ENCODE peak calls at places on chromosomes 5 and 9, in four cellular contexts. Y, E, C and P are unnamed samples. For H3K4me1, the result is how much of the 10 kb centered on the place peaks cover.

GRCh38 chr5:36928947-36929346 is 52.4 kb downstream of the NIPBL start:
- DNase-seq in Y (no peak), E (no peak), C (no peak), P (no peak)

GRCh38 chr5:179926657-179927056 is 19.0 kb upstream of the TBC1D9B start:
- DNase-seq in Y (no peak), E (no peak), C (no peak), P (no peak)

GRCh38 chr9:27440888-27441740 is 83.0 kb upstream of the IFNK start:
- DNase-seq in Y (no peak), E (no peak), C (no peak), P (no peak)

GRCh38 chr9:35549466-35549865 is 55.6 kb upstream of the TESK1 start:
- DNase-seq in Y (no peak), E (no peak), C (no peak), P (no peak)

GRCh38 chr9:37953775-37954437 is 50.0 kb upstream of the SLC25A51 start:
- DNase-seq in Y (no peak), E (no peak), C (peak), P (no peak)

GRCh38 chr9:130437011-130437784 is 7.6 kb upstream of the ASS1 start:
- DNase-seq in Y (no peak), E (no peak), C (no peak), P (no peak)

GRCh38 chr5:72525816-72526215 is 18.6 kb upstream of the ZNF366 start:
- DNase-seq in Y (no peak), E (no peak), C (no peak), P (no peak)

GRCh38 chr5:177086918-177087706 is 397 bp downstream of the FGFR4 start:
- DNase-seq in Y (no peak), E (no peak), C (peak), P (no peak)

DNA sequence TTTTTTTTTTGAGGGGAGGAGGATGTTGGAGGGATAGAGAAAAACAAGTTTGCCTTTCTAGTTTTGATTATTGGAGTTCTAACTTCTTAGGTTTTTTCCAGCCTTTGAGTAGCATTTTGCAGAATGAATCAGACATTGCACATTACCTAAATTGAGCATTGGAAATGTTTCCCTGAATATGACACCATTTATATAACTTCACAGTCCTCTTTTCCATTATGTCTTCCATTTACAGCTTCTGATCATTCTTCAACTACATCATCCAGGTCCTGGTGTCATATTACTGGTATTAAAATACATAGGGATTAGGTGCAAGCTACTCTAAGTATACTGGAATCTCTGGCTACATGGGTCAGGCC is 286.1 kb downstream of the ARHGAP26 start:
- DNase-seq in Y (no peak), E (no peak), C (no peak), P (no peak)
- H3K4me1 ChIP-seq in Y (under half), E (under half), C (under half), P (under half)

GRCh38 chr5:157486861-157487260 is 26.8 kb downstream of the NIPAL4 start:
- DNase-seq in Y (no peak), E (no peak), C (no peak), P (no peak)
- H3K4me1 ChIP-seq in Y (under half), E (under half), C (under half), P (under half)

DNA sequence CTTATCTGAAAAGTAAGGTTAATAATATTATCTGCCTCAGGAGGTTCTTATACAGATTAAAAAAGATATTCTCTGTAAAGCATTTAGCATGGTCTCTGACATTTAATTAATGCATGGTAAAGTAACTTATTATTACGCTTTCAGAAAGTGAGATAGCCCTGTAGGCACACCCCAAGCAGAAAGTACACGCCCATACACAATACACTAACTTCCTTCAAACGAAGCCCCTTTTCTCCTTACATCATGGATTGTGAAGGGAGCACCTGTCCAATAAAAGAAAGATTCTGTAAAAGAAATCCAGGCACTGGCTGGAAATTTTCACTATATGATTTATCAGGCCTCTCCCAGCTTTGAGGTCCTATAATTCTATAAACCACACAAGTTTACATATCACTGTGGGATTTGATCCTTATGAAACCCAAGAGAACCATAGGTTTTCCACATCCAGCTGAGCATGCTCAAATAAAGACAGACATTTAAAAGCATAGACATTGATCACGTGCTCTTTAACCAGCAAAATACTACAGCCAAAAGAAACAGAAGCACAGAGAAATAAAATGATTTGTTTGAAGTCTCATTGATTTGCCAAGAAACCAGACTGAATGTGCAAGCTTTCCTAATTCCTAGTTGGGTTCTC is 14.1 kb upstream of the NR3C1 start:
- DNase-seq in Y (no peak), E (no peak), C (no peak), P (no peak)
- H3K4me1 ChIP-seq in Y (under half), E (under half), C (under half), P (under half)

GRCh38 chr5:35859101-35859661 is 2.5 kb downstream of the IL7R start:
- DNase-seq in Y (no peak), E (no peak), C (no peak), P (no peak)

GRCh38 chr5:35856186-35857003 is at the start of gene IL7R:
- DNase-seq in Y (no peak), E (no peak), C (no peak), P (no peak)

GRCh38 chr5:35857606-35858205 is 1.0 kb downstream of the IL7R start:
- DNase-seq in Y (no peak), E (no peak), C (no peak), P (no peak)

GRCh38 chr5:35855221-35855620 is 1.5 kb upstream of the IL7R start:
- DNase-seq in Y (no peak), E (no peak), C (no peak), P (no peak)

GRCh38 chr5:35857004-35857345 is 284 bp downstream of the IL7R start:
- DNase-seq in Y (no peak), E (no peak), C (no peak), P (no peak)
- H3K4me1 ChIP-seq in Y (under half), E (under half), C (under half), P (under half)

DNA sequence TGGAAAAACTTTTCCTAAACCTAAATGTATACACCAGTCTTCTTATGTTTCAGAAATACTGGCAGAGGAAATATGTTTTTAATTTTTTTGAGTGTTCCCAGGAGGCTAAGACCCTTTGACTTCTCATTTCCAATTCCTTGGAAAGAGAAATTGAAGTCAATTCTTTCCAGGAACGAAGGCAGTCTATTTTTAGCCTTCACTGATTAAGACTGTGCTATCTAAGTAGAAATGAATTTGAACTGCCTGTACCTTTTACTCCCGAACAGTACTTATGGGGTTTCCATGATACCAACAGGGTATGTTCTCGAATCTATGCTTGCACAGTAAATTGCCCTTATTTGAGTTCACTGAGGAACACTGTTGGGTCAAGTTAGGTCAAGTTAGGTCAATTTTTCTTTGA is 340.3 kb upstream of the CD180 start:
- DNase-seq in Y (no peak), E (no peak), C (no peak), P (no peak)
- H3K4me1 ChIP-seq in Y (under half), E (under half), C (under half), P (under half)

GRCh38 chr5:96940586-96940985 is 4.7 kb downstream of the LNPEP start:
- DNase-seq in Y (no peak), E (no peak), C (no peak), P (no peak)
- H3K4me1 ChIP-seq in Y (under half), E (half or more), C (half or more), P (under half)